ENCODE peak calls at places on chromosomes 1 and 21, in four cellular contexts. One of them, this sample, is unnamed.
A peak's percentile ranks its signal among the peaks of the same experiment; 100 is the strongest.

GRCh38 chr1:63618001-63618400 is 24.8 kb downstream of the PGM1 start:
- DNase-seq in upper lobe of right lung: no peak
- DNase-seq in lower lobe of right lung: no peak
- DNase-seq in A549: no peak
- DNase-seq in this sample: no peak

GRCh38 chr1:164524810-164525209 is 34.2 kb upstream of the PBX1 start:
- DNase-seq in A549: no peak
- DNase-seq in upper lobe of right lung: no peak
- DNase-seq in lower lobe of right lung: no peak
- DNase-seq in this sample: no peak

GRCh38 chr1:24992124-24992760 is 62.2 kb upstream of the RUNX3 start:
- DNase-seq in upper lobe of right lung: no peak
- DNase-seq in lower lobe of right lung: no peak
- DNase-seq in A549: no peak
- DNase-seq in this sample: peak; percentile 71

GRCh38 chr1:3101127-3101939 is 32.3 kb downstream of the PRDM16 start:
- DNase-seq in lower lobe of right lung: no peak
- DNase-seq in upper lobe of right lung: no peak
- DNase-seq in A549: no peak
- DNase-seq in this sample: no peak

GRCh38 chr1:184075040-184076029 is 23.8 kb downstream of the TSEN15 start:
- DNase-seq in A549: peak; percentile 48
- DNase-seq in lower lobe of right lung: no peak
- DNase-seq in upper lobe of right lung: no peak
- DNase-seq in this sample: no peak

GRCh38 chr1:30695481-30695880 is 27.9 kb downstream of the MATN1 start:
- DNase-seq in A549: no peak
- DNase-seq in upper lobe of right lung: no peak
- DNase-seq in lower lobe of right lung: no peak
- DNase-seq in this sample: no peak

GRCh38 chr1:2320760-2321159 is 70.6 kb downstream of the MORN1 start:
- DNase-seq in upper lobe of right lung: no peak
- DNase-seq in A549: no peak
- DNase-seq in lower lobe of right lung: no peak
- DNase-seq in this sample: no peak

GRCh38 chr1:58576727-58577675 is at the start of gene TACSTD2:
- DNase-seq in A549: no peak
- DNase-seq in upper lobe of right lung: peak; percentile 94
- DNase-seq in lower lobe of right lung: peak; percentile 92
- DNase-seq in this sample: peak; percentile 86

GRCh38 chr1:24236170-24237045 is 49.3 kb upstream of the IFNLR1 start:
- DNase-seq in upper lobe of right lung: no peak
- DNase-seq in A549: peak; percentile 27
- DNase-seq in lower lobe of right lung: no peak
- DNase-seq in this sample: no peak

GRCh38 chr1:9482816-9483572 is 56.3 kb upstream of the SLC25A33 start:
- DNase-seq in A549: no peak
- DNase-seq in upper lobe of right lung: no peak
- DNase-seq in lower lobe of right lung: no peak
- DNase-seq in this sample: no peak

GRCh38 chr1:236502972-236503639 is 20.7 kb upstream of the LGALS8 start:
- DNase-seq in upper lobe of right lung: peak; percentile 75
- DNase-seq in A549: peak; percentile 86
- DNase-seq in lower lobe of right lung: peak; percentile 76
- DNase-seq in this sample: peak; percentile 86

GRCh38 chr1:58318157-58318665 is 228.3 kb downstream of the OMA1 start:
- DNase-seq in upper lobe of right lung: no peak
- DNase-seq in A549: no peak
- DNase-seq in lower lobe of right lung: no peak
- DNase-seq in this sample: no peak

GRCh38 chr1:182381962-182382819 is 9.4 kb downstream of the GLUL start:
- DNase-seq in upper lobe of right lung: no peak
- DNase-seq in A549: no peak
- DNase-seq in lower lobe of right lung: no peak
- DNase-seq in this sample: no peak

GRCh38 chr1:42012852-42013251 is 94.1 kb upstream of the HIVEP3 start:
- DNase-seq in upper lobe of right lung: no peak
- DNase-seq in lower lobe of right lung: no peak
- DNase-seq in A549: no peak
- DNase-seq in this sample: no peak

GRCh38 chr1:181061891-181062777 is 26.4 kb upstream of the IER5 start:
- DNase-seq in A549: no peak
- DNase-seq in lower lobe of right lung: peak; percentile 75
- DNase-seq in upper lobe of right lung: peak; percentile 77
- DNase-seq in this sample: peak; percentile 85

GRCh38 chr1:223515416-223515815 is 122.2 kb downstream of the CCDC185 start:
- DNase-seq in lower lobe of right lung: no peak
- DNase-seq in A549: no peak
- DNase-seq in upper lobe of right lung: no peak
- DNase-seq in this sample: no peak

GRCh38 chr1:152886758-152887409 is 8.8 kb downstream of the SMCP start:
- DNase-seq in A549: no peak
- DNase-seq in upper lobe of right lung: no peak
- DNase-seq in lower lobe of right lung: no peak
- DNase-seq in this sample: no peak

GRCh38 chr1:26357121-26357602 is 3.2 kb upstream of the CRYBG2 start:
- DNase-seq in upper lobe of right lung: no peak
- DNase-seq in A549: no peak
- DNase-seq in lower lobe of right lung: no peak
- DNase-seq in this sample: no peak

GRCh38 chr1:110159160-110159559 is 8.9 kb downstream of the SLC6A17 start:
- DNase-seq in lower lobe of right lung: no peak
- DNase-seq in upper lobe of right lung: no peak
- DNase-seq in A549: no peak
- DNase-seq in this sample: no peak

GRCh38 chr1:160993544-160993943 is 27.4 kb downstream of the F11R start:
- DNase-seq in upper lobe of right lung: no peak
- DNase-seq in A549: peak; percentile 66
- DNase-seq in lower lobe of right lung: no peak
- DNase-seq in this sample: no peak

GRCh38 chr21:33266050-33266783 is at the start of gene IL10RB:
- DNase-seq in lower lobe of right lung: peak; percentile 84
- DNase-seq in A549: peak; percentile 41
- DNase-seq in upper lobe of right lung: peak; percentile 91
- DNase-seq in this sample: peak; percentile 96

GRCh38 chr21:39180429-39181019 is 2.7 kb downstream of the PSMG1 start:
- DNase-seq in A549: peak; percentile 9
- DNase-seq in upper lobe of right lung: no peak
- DNase-seq in lower lobe of right lung: no peak
- DNase-seq in this sample: no peak

GRCh38 chr1:46493316-46494032 is 3.8 kb downstream of the DMBX1 start:
- DNase-seq in lower lobe of right lung: no peak
- DNase-seq in A549: no peak
- DNase-seq in upper lobe of right lung: no peak
- DNase-seq in this sample: peak; percentile 52

GRCh38 chr1:198655464-198656121 is 16.8 kb downstream of the PTPRC start:
- DNase-seq in lower lobe of right lung: no peak
- DNase-seq in upper lobe of right lung: no peak
- DNase-seq in A549: no peak
- DNase-seq in this sample: no peak

GRCh38 chr21:33027401-33028185 is 1.9 kb downstream of the OLIG2 start:
- DNase-seq in lower lobe of right lung: no peak
- DNase-seq in upper lobe of right lung: no peak
- DNase-seq in A549: no peak
- DNase-seq in this sample: no peak

GRCh38 chr1:30088594-30089556 is 634.5 kb downstream of the MATN1 start:
- DNase-seq in A549: no peak
- DNase-seq in upper lobe of right lung: peak; percentile 75
- DNase-seq in lower lobe of right lung: peak; percentile 67
- DNase-seq in this sample: no peak

GRCh38 chr1:163509126-163509525 is 187.4 kb downstream of the NUF2 start:
- DNase-seq in upper lobe of right lung: no peak
- DNase-seq in A549: no peak
- DNase-seq in lower lobe of right lung: no peak
- DNase-seq in this sample: no peak

GRCh38 chr1:31955917-31956736 is 18.0 kb upstream of the PTP4A2 start:
- DNase-seq in lower lobe of right lung: peak; percentile 86
- DNase-seq in A549: peak; percentile 95
- DNase-seq in upper lobe of right lung: peak; percentile 85
- DNase-seq in this sample: peak; percentile 88

GRCh38 chr1:44050261-44050660 is 19.0 kb upstream of the SLC6A9 start:
- DNase-seq in A549: peak; percentile 28
- DNase-seq in lower lobe of right lung: no peak
- DNase-seq in upper lobe of right lung: no peak
- DNase-seq in this sample: no peak

GRCh38 chr1:29465755-29466154 is 229.4 kb downstream of the PTPRU start:
- DNase-seq in upper lobe of right lung: no peak
- DNase-seq in lower lobe of right lung: no peak
- DNase-seq in A549: no peak
- DNase-seq in this sample: no peak

GRCh38 chr21:15841856-15842564 is 112.2 kb downstream of the USP25 start:
- DNase-seq in lower lobe of right lung: no peak
- DNase-seq in upper lobe of right lung: no peak
- DNase-seq in A549: no peak
- DNase-seq in this sample: no peak

GRCh38 chr1:21342961-21343838 is 52.9 kb upstream of the ECE1 start:
- DNase-seq in upper lobe of right lung: no peak
- DNase-seq in A549: no peak
- DNase-seq in lower lobe of right lung: no peak
- DNase-seq in this sample: no peak

GRCh38 chr21:44969965-44970755 is 30.3 kb downstream of the SLX9 start:
- DNase-seq in A549: no peak
- DNase-seq in lower lobe of right lung: no peak
- DNase-seq in upper lobe of right lung: no peak
- DNase-seq in this sample: peak; percentile 88

GRCh38 chr1:168372857-168373520 is 92.3 kb downstream of the TBX19 start:
- DNase-seq in lower lobe of right lung: no peak
- DNase-seq in A549: no peak
- DNase-seq in upper lobe of right lung: no peak
- DNase-seq in this sample: no peak

GRCh38 chr1:209626633-209627348 is 25.4 kb downstream of the LAMB3 start:
- DNase-seq in upper lobe of right lung: no peak
- DNase-seq in lower lobe of right lung: no peak
- DNase-seq in A549: no peak
- DNase-seq in this sample: no peak

GRCh38 chr21:16496594-16496993 is 766.8 kb downstream of the USP25 start:
- DNase-seq in upper lobe of right lung: no peak
- DNase-seq in lower lobe of right lung: no peak
- DNase-seq in A549: no peak
- DNase-seq in this sample: no peak

GRCh38 chr1:3992103-3992556 is 92.1 kb upstream of the C1orf174 start:
- DNase-seq in A549: peak; percentile 13
- DNase-seq in lower lobe of right lung: no peak
- DNase-seq in upper lobe of right lung: no peak
- DNase-seq in this sample: no peak

GRCh38 chr1:89519779-89520358 is 4.8 kb upstream of the LRRC8B start:
- DNase-seq in upper lobe of right lung: no peak
- DNase-seq in A549: peak; percentile 26
- DNase-seq in lower lobe of right lung: no peak
- DNase-seq in this sample: no peak

GRCh38 chr1:93471911-93472310 is 24.0 kb downstream of the FNBP1L start:
- DNase-seq in lower lobe of right lung: no peak
- DNase-seq in A549: no peak
- DNase-seq in upper lobe of right lung: no peak
- DNase-seq in this sample: no peak

GRCh38 chr1:117178756-117179155 is 32.0 kb downstream of the VTCN1 start:
- DNase-seq in A549: no peak
- DNase-seq in lower lobe of right lung: no peak
- DNase-seq in upper lobe of right lung: no peak
- DNase-seq in this sample: no peak

GRCh38 chr1:117180571-117180970 is 30.2 kb downstream of the VTCN1 start:
- DNase-seq in lower lobe of right lung: no peak
- DNase-seq in upper lobe of right lung: no peak
- DNase-seq in A549: no peak
- DNase-seq in this sample: no peak

GRCh38 chr1:117181630-117182041 is 29.1 kb downstream of the VTCN1 start:
- DNase-seq in A549: no peak
- DNase-seq in upper lobe of right lung: no peak
- DNase-seq in lower lobe of right lung: no peak
- DNase-seq in this sample: no peak

GRCh38 chr1:117179471-117179870 is 31.3 kb downstream of the VTCN1 start:
- DNase-seq in A549: no peak
- DNase-seq in lower lobe of right lung: no peak
- DNase-seq in upper lobe of right lung: no peak
- DNase-seq in this sample: no peak

GRCh38 chr1:117182271-117182670 is 28.5 kb downstream of the VTCN1 start:
- DNase-seq in A549: no peak
- DNase-seq in lower lobe of right lung: no peak
- DNase-seq in upper lobe of right lung: no peak
- DNase-seq in this sample: no peak
- H3K27ac ChIP-seq in A549: no peak overlapping the region
- H3K27ac ChIP-seq in lower lobe of right lung: no peak overlapping the region
- H3K27ac ChIP-seq in upper lobe of right lung: no peak overlapping the region
- H3K27ac ChIP-seq in this sample: no peak overlapping the region

GRCh38 chr1:234870020-234870378 is 258.6 kb downstream of the TOMM20 start:
- DNase-seq in upper lobe of right lung: no peak
- DNase-seq in lower lobe of right lung: no peak
- DNase-seq in A549: no peak
- DNase-seq in this sample: no peak

GRCh38 chr1:234871039-234871709 is 257.5 kb downstream of the TOMM20 start:
- DNase-seq in upper lobe of right lung: peak; percentile 51
- DNase-seq in A549: no peak
- DNase-seq in lower lobe of right lung: no peak
- DNase-seq in this sample: no peak

GRCh38 chr1:234871710-234872262 is 256.9 kb downstream of the TOMM20 start:
- DNase-seq in lower lobe of right lung: no peak
- DNase-seq in A549: no peak
- DNase-seq in upper lobe of right lung: no peak
- DNase-seq in this sample: no peak

GRCh38 chr1:234869182-234870019 is 259.2 kb downstream of the TOMM20 start:
- DNase-seq in A549: no peak
- DNase-seq in upper lobe of right lung: no peak
- DNase-seq in lower lobe of right lung: no peak
- DNase-seq in this sample: no peak

GRCh38 chr1:234870582-234870981 is 258.1 kb downstream of the TOMM20 start:
- DNase-seq in A549: no peak
- DNase-seq in lower lobe of right lung: no peak
- DNase-seq in upper lobe of right lung: no peak
- DNase-seq in this sample: no peak
- H3K4me1 ChIP-seq in A549: peaks cover 28% of the 10 kb centered on the region
- H3K4me1 ChIP-seq in lower lobe of right lung: peaks cover 40% of the 10 kb centered on the region
- H3K4me1 ChIP-seq in upper lobe of right lung: peaks cover 24% of the 10 kb centered on the region
- H3K4me1 ChIP-seq in this sample: no peaks in the 10 kb centered on the region

DNA sequence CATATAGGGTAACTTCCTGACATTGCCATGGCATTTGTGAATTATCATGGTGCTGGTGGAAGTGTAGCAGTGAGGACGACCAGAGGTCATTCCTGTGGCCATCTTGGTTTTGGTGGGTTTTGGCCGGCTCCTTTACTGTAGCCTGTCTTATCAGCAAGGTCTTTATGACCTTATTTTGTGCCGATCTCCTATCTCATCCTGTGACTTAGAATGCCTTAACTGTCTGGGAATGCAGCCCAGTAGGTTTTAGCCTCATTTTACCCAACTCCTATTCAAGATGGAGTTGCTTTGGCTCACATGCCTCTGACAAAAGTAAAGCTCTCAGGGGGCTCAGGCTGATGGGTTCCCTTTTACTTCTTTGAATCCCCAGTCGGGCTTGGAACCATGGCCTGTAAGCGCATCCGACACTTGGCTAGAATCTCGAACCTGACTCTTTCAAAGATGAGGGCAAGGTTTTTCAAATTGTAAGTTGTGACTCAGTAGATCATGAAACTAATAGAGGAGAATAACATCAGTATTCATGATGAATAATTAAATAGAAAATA is 85.0 kb downstream of the GALNT2 start:
- DNase-seq in lower lobe of right lung: no peak
- DNase-seq in upper lobe of right lung: no peak
- DNase-seq in A549: no peak
- DNase-seq in this sample: no peak
- H3K27ac ChIP-seq in lower lobe of right lung: no peak overlapping the region
- H3K27ac ChIP-seq in upper lobe of right lung: no peak overlapping the region
- H3K27ac ChIP-seq in A549: no peak overlapping the region
- H3K27ac ChIP-seq in this sample: no peak overlapping the region

GRCh38 chr1:201693019-201693372 is 136.0 kb upstream of the IPO9 start:
- DNase-seq in upper lobe of right lung: no peak
- DNase-seq in lower lobe of right lung: no peak
- DNase-seq in A549: no peak
- DNase-seq in this sample: no peak
- H3K4me1 ChIP-seq in upper lobe of right lung: no peaks in the 10 kb centered on the region
- H3K4me1 ChIP-seq in lower lobe of right lung: no peaks in the 10 kb centered on the region
- H3K4me1 ChIP-seq in A549: peaks cover 18% of the 10 kb centered on the region
- H3K4me1 ChIP-seq in this sample: no peaks in the 10 kb centered on the region